ENCODE peak calls at places on chromosomes 13 and 19, in four cellular contexts. One of them, this sample, is unnamed.

GRCh38 chr13:51524312-51524711 is 60.0 kb upstream of the WDFY2 start:
- DNase-seq in A549: no peak
- DNase-seq in K562: no peak
- DNase-seq in HepG2: peak
- DNase-seq in this sample: no peak

GRCh38 chr13:84362777-84363176 is 480.5 kb upstream of the SLITRK1 start:
- DNase-seq in A549: no peak
- DNase-seq in K562: no peak
- DNase-seq in HepG2: no peak
- DNase-seq in this sample: no peak

GRCh38 chr19:33903489-33903850 is 106.8 kb downstream of the KCTD15 start:
- DNase-seq in A549: no peak
- DNase-seq in K562: no peak
- DNase-seq in HepG2: no peak
- DNase-seq in this sample: no peak

GRCh38 chr19:1133471-1133929 is 29.7 kb downstream of the GPX4 start:
- DNase-seq in A549: peak
- DNase-seq in K562: peak
- DNase-seq in HepG2: no peak
- DNase-seq in this sample: peak

GRCh38 chr13:70375718-70376117 is 267.5 kb upstream of the KLHL1 start:
- DNase-seq in A549: no peak
- DNase-seq in K562: no peak
- DNase-seq in HepG2: no peak
- DNase-seq in this sample: no peak

GRCh38 chr19:4575267-4575793 is 15.8 kb upstream of the SEMA6B start:
- DNase-seq in A549: peak
- DNase-seq in K562: peak
- DNase-seq in HepG2: peak
- DNase-seq in this sample: peak

GRCh38 chr13:109208522-109208921 is 577.9 kb downstream of the IRS2 start:
- DNase-seq in A549: no peak
- DNase-seq in K562: no peak
- DNase-seq in HepG2: no peak
- DNase-seq in this sample: no peak

GRCh38 chr13:49540552-49540951 is 44.8 kb downstream of the PHF11 start:
- DNase-seq in A549: no peak
- DNase-seq in K562: peak
- DNase-seq in HepG2: no peak
- DNase-seq in this sample: no peak

GRCh38 chr19:2690856-2691255 is 11.6 kb downstream of the GNG7 start:
- DNase-seq in A549: no peak
- DNase-seq in K562: no peak
- DNase-seq in HepG2: no peak
- DNase-seq in this sample: no peak

GRCh38 chr19:13844130-13844631 is 32.8 kb upstream of the NANOS3 start:
- DNase-seq in A549: no peak
- DNase-seq in K562: no peak
- DNase-seq in HepG2: no peak
- DNase-seq in this sample: no peak

GRCh38 chr19:44777715-44778347 is at the start of gene CBLC:
- DNase-seq in A549: no peak
- DNase-seq in K562: peak
- DNase-seq in HepG2: peak
- DNase-seq in this sample: peak

GRCh38 chr19:17755977-17756670 is 4.8 kb downstream of the FCHO1 start:
- DNase-seq in A549: peak
- DNase-seq in K562: peak
- DNase-seq in HepG2: no peak
- DNase-seq in this sample: peak

GRCh38 chr13:43335669-43336068 is 312.3 kb downstream of the DNAJC15 start:
- DNase-seq in A549: no peak
- DNase-seq in K562: no peak
- DNase-seq in HepG2: no peak
- DNase-seq in this sample: no peak

GRCh38 chr13:27273658-27274425 is 3.2 kb downstream of the RASL11A start:
- DNase-seq in A549: no peak
- DNase-seq in K562: no peak
- DNase-seq in HepG2: no peak
- DNase-seq in this sample: no peak

GRCh38 chr13:80082396-80083096 is 258.4 kb downstream of the SPRY2 start:
- DNase-seq in A549: no peak
- DNase-seq in K562: no peak
- DNase-seq in HepG2: no peak
- DNase-seq in this sample: no peak

GRCh38 chr13:78638216-78638615 is 20.7 kb downstream of the OBI1 start:
- DNase-seq in A549: no peak
- DNase-seq in K562: no peak
- DNase-seq in HepG2: no peak
- DNase-seq in this sample: no peak

GRCh38 chr13:85093808-85094207 is 705.4 kb downstream of the SLITRK6 start:
- DNase-seq in A549: no peak
- DNase-seq in K562: no peak
- DNase-seq in HepG2: no peak
- DNase-seq in this sample: no peak

GRCh38 chr13:20303636-20304035 is 71.5 kb upstream of the GJB6 start:
- DNase-seq in A549: no peak
- DNase-seq in K562: no peak
- DNase-seq in HepG2: no peak
- DNase-seq in this sample: no peak

GRCh38 chr19:2524840-2525723 is 49.2 kb downstream of the GADD45B start:
- DNase-seq in A549: peak
- DNase-seq in K562: no peak
- DNase-seq in HepG2: peak
- DNase-seq in this sample: no peak

GRCh38 chr13:42348576-42348975 is 76.6 kb downstream of the AKAP11 start:
- DNase-seq in A549: no peak
- DNase-seq in K562: no peak
- DNase-seq in HepG2: no peak
- DNase-seq in this sample: no peak

GRCh38 chr13:38046049-38046376 is 176.4 kb upstream of the TRPC4 start:
- DNase-seq in A549: no peak
- DNase-seq in K562: no peak
- DNase-seq in HepG2: no peak
- DNase-seq in this sample: no peak

GRCh38 chr19:8576273-8576993 is 809 bp downstream of the MYO1F start:
- DNase-seq in A549: no peak
- DNase-seq in K562: no peak
- DNase-seq in HepG2: no peak
- DNase-seq in this sample: no peak

GRCh38 chr19:51259348-51260245 is 8.7 kb downstream of the SIGLECL1 start:
- DNase-seq in A549: peak
- DNase-seq in K562: peak
- DNase-seq in HepG2: peak
- DNase-seq in this sample: peak

GRCh38 chr19:41192574-41193419 is at the start of gene CYP2S1:
- DNase-seq in A549: peak
- DNase-seq in K562: peak
- DNase-seq in HepG2: no peak
- DNase-seq in this sample: peak

GRCh38 chr13:81929988-81930387 is 1589.1 kb upstream of the SPRY2 start:
- DNase-seq in A549: no peak
- DNase-seq in K562: no peak
- DNase-seq in HepG2: peak
- DNase-seq in this sample: no peak

GRCh38 chr13:22618002-22618401 is 562.8 kb upstream of the SGCG start:
- DNase-seq in A549: no peak
- DNase-seq in K562: no peak
- DNase-seq in HepG2: no peak
- DNase-seq in this sample: no peak

GRCh38 chr13:58134012-58134411 is 502.5 kb downstream of the PCDH17 start:
- DNase-seq in A549: no peak
- DNase-seq in K562: no peak
- DNase-seq in HepG2: no peak
- DNase-seq in this sample: no peak

GRCh38 chr13:93794197-93794885 is 567.7 kb downstream of the GPC6 start:
- DNase-seq in A549: no peak
- DNase-seq in K562: no peak
- DNase-seq in HepG2: no peak
- DNase-seq in this sample: no peak

GRCh38 chr13:40588101-40588500 is 78.3 kb downstream of the FOXO1 start:
- DNase-seq in A549: no peak
- DNase-seq in K562: no peak
- DNase-seq in HepG2: no peak
- DNase-seq in this sample: no peak

DNA sequence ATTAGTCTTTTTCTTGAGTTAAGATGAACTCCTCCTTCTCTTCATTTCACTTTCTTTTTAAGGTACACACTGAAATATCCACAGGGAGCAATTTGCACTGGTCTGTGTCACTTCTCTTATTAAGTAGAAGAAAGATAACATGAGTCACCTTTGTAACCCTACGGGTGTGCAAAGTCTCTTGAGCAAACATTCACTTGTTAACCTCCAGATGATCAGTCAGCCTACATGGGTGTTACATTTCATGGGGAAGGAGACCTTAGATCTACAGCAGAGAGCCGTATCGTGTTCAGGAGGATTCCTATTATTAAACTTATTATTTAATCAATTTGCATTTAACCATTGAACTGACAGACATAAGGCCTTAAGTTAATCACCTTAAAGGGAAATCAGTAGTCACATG is 5.1 kb downstream of the ZNF507 start:
- DNase-seq in A549: no peak
- DNase-seq in K562: no peak
- DNase-seq in HepG2: peak
- DNase-seq in this sample: no peak
- TF ChIP-seq HMGXB4 in A549: no peak
- TF ChIP-seq HMGXB4 in K562: no peak
- TF ChIP-seq HMGXB4 in HepG2: no peak
- TF ChIP-seq HMGXB4 in this sample: no peak

GRCh38 chr13:73131247-73131646 is 72.4 kb downstream of the KLF5 start:
- DNase-seq in A549: no peak
- DNase-seq in K562: no peak
- DNase-seq in HepG2: no peak
- DNase-seq in this sample: no peak

GRCh38 chr13:73129023-73129422 is 70.2 kb downstream of the KLF5 start:
- DNase-seq in A549: no peak
- DNase-seq in K562: no peak
- DNase-seq in HepG2: no peak
- DNase-seq in this sample: no peak

GRCh38 chr13:73136776-73137175 is 78.0 kb downstream of the KLF5 start:
- DNase-seq in A549: no peak
- DNase-seq in K562: no peak
- DNase-seq in HepG2: no peak
- DNase-seq in this sample: no peak

GRCh38 chr13:73138276-73138950 is 79.6 kb downstream of the KLF5 start:
- DNase-seq in A549: peak
- DNase-seq in K562: no peak
- DNase-seq in HepG2: peak
- DNase-seq in this sample: no peak

DNA sequence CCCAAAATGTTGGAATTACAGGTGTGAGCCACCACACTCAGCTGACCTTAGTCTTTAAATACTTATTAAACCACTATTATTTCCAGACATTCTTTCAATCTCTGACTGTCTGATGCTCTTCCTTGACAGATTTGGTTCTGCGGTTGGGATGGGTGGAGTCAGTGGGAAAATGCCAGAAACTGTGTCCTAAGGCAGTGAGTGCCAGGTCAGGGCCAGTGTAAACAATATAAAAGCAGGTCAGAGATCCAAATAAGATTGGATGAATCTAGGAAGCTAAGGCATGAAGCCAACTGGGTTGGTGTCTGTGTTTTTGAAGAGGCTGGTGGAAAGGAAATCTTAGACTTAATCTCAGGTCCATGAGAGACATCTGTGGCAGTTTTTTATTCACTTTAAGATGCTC is 74.7 kb downstream of the KLF5 start:
- DNase-seq in A549: peak
- DNase-seq in K562: no peak
- DNase-seq in HepG2: no peak
- DNase-seq in this sample: no peak
- TF ChIP-seq HMGXB4 in A549: no peak
- TF ChIP-seq HMGXB4 in K562: no peak
- TF ChIP-seq HMGXB4 in HepG2: no peak
- TF ChIP-seq HMGXB4 in this sample: no peak

GRCh38 chr13:101726681-101727080 is 274.2 kb downstream of the ITGBL1 start:
- DNase-seq in A549: no peak
- DNase-seq in K562: no peak
- DNase-seq in HepG2: no peak
- DNase-seq in this sample: no peak
- TF ChIP-seq HMGXB4 in A549: no peak
- TF ChIP-seq HMGXB4 in K562: no peak
- TF ChIP-seq HMGXB4 in HepG2: no peak
- TF ChIP-seq HMGXB4 in this sample: no peak

DNA sequence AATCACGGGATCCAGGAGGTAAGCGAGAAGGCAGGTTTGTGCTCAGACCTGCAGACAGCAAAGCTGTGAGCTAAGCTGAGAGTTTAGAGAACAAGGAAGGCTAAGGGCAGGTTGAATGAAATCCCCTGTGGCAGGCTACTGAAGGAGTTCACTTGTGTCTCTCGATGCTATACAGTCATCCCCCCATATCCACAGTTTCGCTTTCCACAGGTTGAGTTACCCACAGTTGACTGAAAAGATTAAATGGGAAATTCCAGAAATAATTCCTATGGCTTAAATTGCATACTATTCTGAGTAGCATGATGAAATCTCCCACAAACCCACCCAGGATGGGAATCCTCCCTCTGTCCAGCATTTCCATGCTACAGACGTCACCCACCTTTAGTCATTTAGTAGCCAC is 49.6 kb downstream of the ABCC4 start:
- DNase-seq in A549: no peak
- DNase-seq in K562: no peak
- DNase-seq in HepG2: no peak
- DNase-seq in this sample: no peak
- TF ChIP-seq HMGXB4 in A549: no peak
- TF ChIP-seq HMGXB4 in K562: no peak
- TF ChIP-seq HMGXB4 in HepG2: no peak
- TF ChIP-seq HMGXB4 in this sample: no peak

GRCh38 chr13:73938375-73939070 is 195.7 kb downstream of the KLF12 start:
- DNase-seq in A549: peak
- DNase-seq in K562: no peak
- DNase-seq in HepG2: no peak
- DNase-seq in this sample: no peak
- TF ChIP-seq HMGXB4 in A549: no peak
- TF ChIP-seq HMGXB4 in K562: no peak
- TF ChIP-seq HMGXB4 in HepG2: no peak
- TF ChIP-seq HMGXB4 in this sample: no peak

GRCh38 chr19:11378319-11379189 is 4.1 kb downstream of the SWSAP1 start:
- DNase-seq in A549: peak
- DNase-seq in K562: peak
- DNase-seq in HepG2: peak
- DNase-seq in this sample: peak
- TF ChIP-seq HMGXB4 in A549: no peak
- TF ChIP-seq HMGXB4 in K562: no peak
- TF ChIP-seq HMGXB4 in HepG2: peak
- TF ChIP-seq HMGXB4 in this sample: no peak

GRCh38 chr19:56959211-56959610 is 118.7 kb upstream of the PEG3 start:
- DNase-seq in A549: no peak
- DNase-seq in K562: no peak
- DNase-seq in HepG2: no peak
- DNase-seq in this sample: no peak
- TF ChIP-seq HMGXB4 in A549: no peak
- TF ChIP-seq HMGXB4 in K562: no peak
- TF ChIP-seq HMGXB4 in HepG2: no peak
- TF ChIP-seq HMGXB4 in this sample: no peak

GRCh38 chr13:30376426-30377311 is 45.6 kb upstream of the UBE2L5 start:
- DNase-seq in A549: no peak
- DNase-seq in K562: no peak
- DNase-seq in HepG2: no peak
- DNase-seq in this sample: no peak
- TF ChIP-seq HMGXB4 in A549: no peak
- TF ChIP-seq HMGXB4 in K562: no peak
- TF ChIP-seq HMGXB4 in HepG2: no peak
- TF ChIP-seq HMGXB4 in this sample: no peak